ENCODE peak calls at places on chromosomes 16 and 17, in eight cellular contexts. Y, I, H, O, A, T, W and B are unnamed samples.

GRCh38 chr16:57349212-57350031 is 9.2 kb upstream of the CCL22 start:
- DNase-seq in Y (no peak), H (no peak), W (peak), T (no peak), A (no peak), I (no peak), O (no peak), B (peak)

GRCh38 chr17:8954339-8954738 is 11.2 kb downstream of the PIK3R5 start:
- DNase-seq in O (no peak), I (no peak), T (no peak), Y (no peak), A (peak), W (no peak), H (no peak), B (peak)

GRCh38 chr16:50591800-50592771 is 43.9 kb downstream of the NKD1 start:
- DNase-seq in W (no peak), A (peak), I (peak), Y (no peak), H (no peak), T (peak), O (no peak), B (no peak)

GRCh38 chr17:68624381-68624780 is 23.2 kb upstream of the FAM20A start:
- DNase-seq in W (no peak), H (no peak), I (no peak), A (no peak), O (no peak), T (no peak), Y (no peak), B (no peak)

GRCh38 chr16:54297154-54297553 is 10.6 kb upstream of the IRX3 start:
- DNase-seq in W (no peak), Y (no peak), O (no peak), I (no peak), T (no peak), H (no peak), A (no peak), B (no peak)

GRCh38 chr17:80639658-80640057 is 95.0 kb downstream of the RPTOR start:
- DNase-seq in T (no peak), H (no peak), A (no peak), I (no peak), W (no peak), O (no peak), Y (no peak), B (no peak)

GRCh38 chr16:70689970-70690905 is 4.4 kb upstream of the MTSS2 start:
- DNase-seq in Y (no peak), H (no peak), A (no peak), O (no peak), I (no peak), W (no peak), T (no peak), B (no peak)

GRCh38 chr17:75288784-75289121 is 480 bp downstream of the SLC25A19 start:
- DNase-seq in O (no peak), I (no peak), W (no peak), H (no peak), A (no peak), T (no peak), Y (no peak), B (no peak)

GRCh38 chr16:83187404-83187803 is 560.6 kb downstream of the CDH13 start:
- DNase-seq in A (no peak), Y (no peak), W (no peak), H (peak), T (no peak), O (no peak), I (no peak), B (no peak)

GRCh38 chr17:51640108-51640622 is 379.8 kb downstream of the UTP18 start:
- DNase-seq in T (no peak), I (no peak), Y (peak), H (no peak), O (peak), W (no peak), A (no peak), B (no peak)

GRCh38 chr17:82696916-82697807 is 1.3 kb downstream of the RAB40B start:
- DNase-seq in I (no peak), A (no peak), H (no peak), Y (no peak), T (peak), W (no peak), O (no peak), B (no peak)

GRCh38 chr17:80751460-80752368 is 207.1 kb downstream of the RPTOR start:
- DNase-seq in A (no peak), Y (no peak), I (no peak), W (no peak), O (no peak), T (no peak), H (peak), B (peak)

GRCh38 chr17:4553669-4554068 is 1.5 kb downstream of the MYBBP1A start:
- DNase-seq in Y (no peak), A (peak), W (no peak), H (no peak), I (no peak), T (no peak), O (no peak), B (no peak)

DNA sequence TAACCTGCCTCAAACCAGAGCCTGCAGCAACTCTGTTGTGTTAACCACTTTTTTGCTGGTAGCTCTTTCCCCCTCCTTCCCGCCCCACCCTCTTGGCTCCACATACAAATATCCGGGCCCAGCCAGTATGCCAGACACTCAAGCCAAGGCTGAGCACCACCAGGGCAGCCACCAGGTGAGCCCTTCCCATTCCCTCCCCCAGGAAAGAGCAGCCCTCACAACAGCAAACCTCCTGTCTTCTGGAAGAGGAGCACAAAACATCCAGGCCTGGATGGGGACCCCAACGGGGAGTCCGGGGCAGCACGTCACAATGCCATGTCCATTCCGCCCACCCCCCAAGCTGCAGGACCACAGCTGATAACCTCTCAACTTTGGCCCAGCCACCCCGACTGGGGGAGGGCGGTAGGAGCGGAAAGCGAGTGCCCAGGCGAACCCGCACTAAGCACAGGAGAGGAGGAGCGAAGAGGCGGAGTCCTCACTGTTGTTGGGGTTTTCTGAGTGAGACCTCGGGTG is 757 bp downstream of the ORMDL3 start:
- DNase-seq in Y (no peak), T (peak), W (no peak), O (no peak), I (no peak), A (peak), H (no peak), B (no peak)
- TF ChIP-seq POLR2A in Y (no peak), T (no peak), W (peak), O (no peak), I (no peak), A (peak), H (no peak), B (no peak)

GRCh38 chr16:1828645-1829410 is 1.8 kb downstream of the FAHD1 start:
- DNase-seq in H (no peak), T (no peak), Y (no peak), I (no peak), A (no peak), W (no peak), O (no peak), B (no peak)
- H3K4me3 ChIP-seq in H (no peak), T (no peak), Y (peak), I (no peak), A (no peak), W (peak), O (peak), B (no peak)

GRCh38 chr17:7614422-7615264 is at the start of gene FXR2:
- DNase-seq in A (peak), T (peak), I (peak), W (peak), H (peak), Y (peak), O (peak), B (peak)
- TF ChIP-seq POLR2A in A (peak), T (peak), I (peak), W (peak), H (peak), Y (peak), O (no peak), B (peak)

DNA sequence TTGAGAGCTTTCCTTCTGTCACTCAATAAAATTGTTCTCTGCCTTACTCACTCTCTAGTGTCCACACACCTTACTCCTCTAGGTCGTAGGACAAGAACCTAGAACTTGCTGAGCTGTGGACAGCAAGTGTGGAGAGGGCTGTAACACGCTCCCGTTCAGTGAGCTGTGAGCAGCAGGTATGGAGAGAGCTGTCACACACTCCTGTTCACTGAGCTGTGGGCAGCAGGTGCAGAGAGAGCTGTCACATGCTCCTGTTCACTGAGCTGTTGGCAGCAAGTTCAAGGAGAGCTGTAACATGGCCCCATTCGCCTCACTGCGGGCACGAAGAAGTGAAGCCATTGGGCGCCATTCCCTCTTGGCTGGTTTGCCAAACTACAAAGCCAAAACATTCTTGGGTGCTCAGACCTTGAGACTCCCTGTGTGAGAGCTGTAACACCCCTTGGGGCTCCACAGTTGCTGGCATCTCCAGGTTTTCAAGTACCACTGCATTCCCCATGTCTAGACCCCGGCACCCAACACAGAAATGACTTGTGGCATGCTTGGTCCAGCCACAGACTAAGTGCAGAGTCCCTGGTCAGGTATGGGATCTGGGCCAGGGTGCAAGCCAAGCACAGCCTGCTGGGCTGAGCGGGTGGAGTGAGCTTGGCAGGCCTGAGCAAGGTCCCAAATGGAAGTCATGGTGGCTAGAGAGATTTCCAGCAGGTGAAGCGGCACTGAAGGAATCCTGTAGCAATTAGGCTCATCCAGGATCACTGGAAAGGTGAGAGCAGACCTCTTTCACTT is 608.0 kb upstream of the CDH8 start:
- DNase-seq in T (no peak), I (no peak), A (no peak), Y (no peak), H (no peak), O (no peak), W (no peak), B (no peak)
- H3K4me3 ChIP-seq in T (no peak), I (no peak), A (no peak), Y (no peak), H (no peak), O (no peak), W (no peak), B (no peak)

GRCh38 chr17:16066125-16066524 is 66.5 kb downstream of the TTC19 start:
- DNase-seq in I (no peak), O (no peak), Y (no peak), H (no peak), T (no peak), W (no peak), A (no peak), B (no peak)

GRCh38 chr17:16061631-16062030 is 62.0 kb downstream of the TTC19 start:
- DNase-seq in Y (no peak), O (no peak), I (no peak), A (no peak), T (no peak), H (no peak), W (no peak), B (no peak)
- TF ChIP-seq POLR2A in Y (no peak), O (no peak), I (no peak), A (no peak), T (no peak), H (no peak), W (no peak), B (no peak)

DNA sequence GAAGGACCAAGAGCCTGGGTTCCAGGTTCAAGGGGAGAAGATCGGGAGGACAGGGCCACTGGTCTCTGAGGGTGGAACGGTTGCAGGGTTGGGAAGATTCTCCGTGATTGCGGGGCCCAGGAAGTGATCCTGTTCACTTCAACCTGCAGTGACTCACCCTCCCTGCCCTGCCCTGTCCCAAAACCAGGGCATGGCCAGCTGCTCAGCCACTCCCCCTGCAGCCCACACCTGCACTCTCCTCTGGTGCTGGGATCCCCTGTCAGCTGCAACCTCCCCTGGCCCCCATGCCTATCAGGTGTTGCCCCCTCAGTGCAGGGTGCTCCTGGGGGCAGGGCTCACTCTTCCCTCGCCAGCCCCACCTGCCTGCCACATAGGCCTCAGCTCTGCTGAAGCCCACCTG is 1.1 kb downstream of the RUNDC3A start:
- DNase-seq in A (no peak), T (no peak), W (no peak), H (no peak), Y (no peak), O (no peak), I (no peak), B (no peak)
- H3K4me3 ChIP-seq in A (no peak), T (no peak), W (no peak), H (no peak), Y (no peak), O (no peak), I (no peak), B (no peak)

GRCh38 chr16:4852221-4852872 is 5.1 kb downstream of the UBN1 start:
- DNase-seq in I (no peak), O (no peak), A (no peak), W (no peak), H (peak), T (no peak), Y (peak), B (peak)

GRCh38 chr16:4847774-4848587 is 700 bp downstream of the UBN1 start:
- DNase-seq in W (no peak), O (no peak), I (peak), H (peak), T (peak), A (peak), Y (peak), B (peak)

GRCh38 chr16:4846503-4846900 is 586 bp downstream of the GLYR1 start:
- DNase-seq in H (peak), A (peak), O (no peak), Y (peak), T (peak), W (no peak), I (peak), B (peak)

GRCh38 chr16:4850211-4850610 is 2.9 kb downstream of the UBN1 start:
- DNase-seq in O (no peak), I (no peak), T (no peak), W (no peak), A (no peak), H (peak), Y (no peak), B (no peak)

DNA sequence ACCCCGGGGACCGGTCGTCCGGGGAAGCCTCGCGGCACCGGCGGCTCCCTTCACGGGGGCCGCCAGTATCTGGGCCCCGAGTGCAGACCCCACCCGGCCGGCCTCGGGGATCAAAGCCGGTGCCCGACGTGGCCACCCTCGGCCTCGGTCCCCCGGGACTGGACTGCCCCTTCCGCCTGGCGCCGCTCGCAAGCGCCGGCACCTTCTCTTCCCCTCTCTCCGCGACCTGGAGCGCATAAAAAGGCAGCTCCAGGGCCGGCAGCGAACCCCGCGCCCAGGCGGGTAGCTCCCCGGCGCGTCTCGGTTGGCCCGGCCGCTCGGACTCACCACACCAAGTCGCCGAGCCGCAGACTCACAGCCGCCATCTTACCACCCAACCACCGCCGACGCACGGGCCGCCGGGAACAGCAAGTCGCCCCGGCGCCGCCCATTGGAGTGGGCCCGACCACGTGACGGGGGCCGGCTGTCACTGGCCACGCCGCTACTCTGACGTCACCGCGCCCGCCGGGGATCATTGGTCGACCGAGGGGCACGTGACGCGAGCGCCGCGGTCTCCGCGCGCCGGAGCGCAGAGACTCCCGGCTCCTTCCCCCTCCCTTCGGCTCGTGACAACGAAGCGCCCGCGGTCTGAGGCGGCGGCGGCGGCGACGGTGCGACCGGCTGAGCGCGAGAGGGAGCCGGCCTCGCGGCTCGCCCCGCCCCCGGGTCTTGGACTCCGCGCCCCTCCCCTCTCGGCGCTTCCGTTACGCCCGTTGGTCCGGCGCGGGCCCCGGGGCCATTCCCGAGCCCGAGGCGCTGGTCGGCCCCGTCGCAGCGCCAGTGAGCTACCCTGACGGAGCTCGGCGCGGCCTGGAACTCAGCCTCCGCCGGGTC is at the start of the genes GLYR1 and UBN1:
- DNase-seq in T (peak), I (peak), W (peak), A (peak), H (peak), Y (peak), O (peak), B (peak)
- TF ChIP-seq POLR2A in T (peak), I (peak), W (peak), A (peak), H (peak), Y (peak), O (peak), B (no peak)

GRCh38 chr16:85574672-85575475 is 38.2 kb upstream of the GSE1 start:
- DNase-seq in I (no peak), T (no peak), Y (no peak), A (peak), O (no peak), W (no peak), H (no peak), B (no peak)
- H3K4me3 ChIP-seq in I (no peak), T (no peak), Y (no peak), A (no peak), O (no peak), W (no peak), H (no peak), B (no peak)